ENCODE peak calls at places on chromosomes 12 and 14, in six cellular contexts. One of them, this sample, is unnamed.

GRCh38 chr14:21072102-21072501 is 2.0 kb downstream of the ARHGEF40 start:
- DNase-seq in NCI-H1694: no peak
- DNase-seq in GM03348: peak; percentile 78
- DNase-seq in GM20000: no peak
- DNase-seq in iPS DF 6.9: no peak
- DNase-seq in T-cell: no peak
- DNase-seq in this sample: peak; percentile 86

GRCh38 chr12:85516667-85517325 is 236.8 kb downstream of the ALX1 start:
- DNase-seq in NCI-H1694: no peak
- DNase-seq in GM03348: no peak
- DNase-seq in GM20000: no peak
- DNase-seq in iPS DF 6.9: no peak
- DNase-seq in T-cell: no peak
- DNase-seq in this sample: no peak

GRCh38 chr14:51846631-51847488 is 13.6 kb upstream of the GNG2 start:
- DNase-seq in NCI-H1694: no peak
- DNase-seq in GM03348: no peak
- DNase-seq in GM20000: peak; percentile 79
- DNase-seq in iPS DF 6.9: peak; percentile 54
- DNase-seq in T-cell: peak; percentile 87
- DNase-seq in this sample: peak; percentile 91

GRCh38 chr14:50770586-50770985 is 60.4 kb downstream of the NIN start:
- DNase-seq in NCI-H1694: no peak
- DNase-seq in GM03348: no peak
- DNase-seq in GM20000: no peak
- DNase-seq in iPS DF 6.9: no peak
- DNase-seq in T-cell: no peak
- DNase-seq in this sample: no peak

GRCh38 chr12:74890237-74890599 is 319.4 kb downstream of the KCNC2 start:
- DNase-seq in NCI-H1694: no peak
- DNase-seq in GM03348: peak; percentile 49
- DNase-seq in GM20000: peak; percentile 23
- DNase-seq in iPS DF 6.9: no peak
- DNase-seq in T-cell: no peak
- DNase-seq in this sample: no peak

GRCh38 chr12:80872053-80872452 is 65.7 kb downstream of the LIN7A start:
- DNase-seq in NCI-H1694: no peak
- DNase-seq in GM03348: no peak
- DNase-seq in GM20000: no peak
- DNase-seq in iPS DF 6.9: no peak
- DNase-seq in T-cell: no peak
- DNase-seq in this sample: no peak

GRCh38 chr12:64691793-64692583 is 67.2 kb downstream of the GNS start:
- DNase-seq in NCI-H1694: no peak
- DNase-seq in GM03348: no peak
- DNase-seq in GM20000: no peak
- DNase-seq in iPS DF 6.9: no peak
- DNase-seq in T-cell: no peak
- DNase-seq in this sample: no peak

GRCh38 chr12:69331846-69332684 is 16.1 kb upstream of the LYZ start:
- DNase-seq in NCI-H1694: no peak
- DNase-seq in GM03348: no peak
- DNase-seq in GM20000: no peak
- DNase-seq in iPS DF 6.9: no peak
- DNase-seq in T-cell: no peak
- DNase-seq in this sample: no peak

GRCh38 chr14:43306053-43306452 is 1201.0 kb downstream of the FSCB start:
- DNase-seq in NCI-H1694: no peak
- DNase-seq in GM03348: no peak
- DNase-seq in GM20000: no peak
- DNase-seq in iPS DF 6.9: no peak
- DNase-seq in T-cell: no peak
- DNase-seq in this sample: no peak

GRCh38 chr12:121925361-121925725 is 7.0 kb downstream of the CFAP251 start:
- DNase-seq in NCI-H1694: no peak
- DNase-seq in GM03348: peak; percentile 66
- DNase-seq in GM20000: no peak
- DNase-seq in iPS DF 6.9: no peak
- DNase-seq in T-cell: no peak
- DNase-seq in this sample: no peak

GRCh38 chr14:103538291-103539055 is 9.5 kb downstream of the TRMT61A start:
- DNase-seq in NCI-H1694: no peak
- DNase-seq in GM03348: no peak
- DNase-seq in GM20000: no peak
- DNase-seq in iPS DF 6.9: no peak
- DNase-seq in T-cell: no peak
- DNase-seq in this sample: no peak

GRCh38 chr12:70577283-70577634 is 60.0 kb downstream of the PTPRB start:
- DNase-seq in NCI-H1694: no peak
- DNase-seq in GM03348: no peak
- DNase-seq in GM20000: no peak
- DNase-seq in iPS DF 6.9: no peak
- DNase-seq in T-cell: no peak
- DNase-seq in this sample: no peak

GRCh38 chr14:23566782-23567185 is 807 bp downstream of the AP1G2 start:
- DNase-seq in NCI-H1694: no peak
- DNase-seq in GM03348: peak; percentile 62
- DNase-seq in GM20000: no peak
- DNase-seq in iPS DF 6.9: no peak
- DNase-seq in T-cell: no peak
- DNase-seq in this sample: no peak